ENCODE peak calls at places on chromosomes 13 and 19, in ten cellular contexts. J is stimulated activated CD4-positive, alpha-beta T cell treated with anti-CD3 and anti-CD28 coated beads, TNF-alpha, amount 100 ng/mL, for 1 hour; Y is nucleus accumbens; W is RPMI7951; B is uterus; L is activated CD4-positive, alpha-beta T cell treated with anti-CD3 and anti-CD28 coated beads, Interleukin-2, amount 50 U/mL, for 1 hour; P is iPS DF 19.7; U is substantia nigra; R is caudate nucleus; A is brain microvascular endothelial cell. H is an unnamed sample.

GRCh38 chr13:43963726-43964125 is 84.0 kb downstream of the LACC1 start:
- DNase-seq in Y (no peak), W (no peak), J (no peak), U (no peak), B (no peak), R (no peak), P (peak), L (no peak), A (no peak), H (no peak)

GRCh38 chr13:113660066-113660465 is 2.1 kb upstream of the ATP4B start:
- DNase-seq in R (no peak), B (no peak), L (no peak), U (no peak), Y (no peak), J (no peak), A (no peak), W (no peak), P (no peak), H (no peak)

GRCh38 chr19:58399903-58400637 is 4.6 kb downstream of the RNF225 start:
- DNase-seq in B (no peak), U (peak), L (no peak), J (no peak), P (no peak), W (peak), R (peak), A (no peak), Y (no peak), H (no peak)

GRCh38 chr13:113929628-113930615 is 44.0 kb downstream of the C13orf46 start:
- DNase-seq in L (no peak), A (no peak), J (no peak), Y (no peak), R (peak), U (no peak), B (peak), W (no peak), P (no peak), H (no peak)

GRCh38 chr19:28542394-28543243 is 670.3 kb downstream of the UQCRFS1 start:
- DNase-seq in Y (no peak), R (no peak), P (no peak), L (no peak), A (no peak), U (no peak), J (no peak), B (no peak), W (no peak), H (no peak)

GRCh38 chr13:58048670-58049069 is 417.1 kb downstream of the PCDH17 start:
- DNase-seq in U (no peak), B (no peak), W (no peak), Y (no peak), P (no peak), R (no peak), A (no peak), J (no peak), L (no peak), H (no peak)

GRCh38 chr19:18591735-18592385 is 3.3 kb downstream of the REX1BD start:
- DNase-seq in P (no peak), B (no peak), Y (no peak), L (no peak), A (no peak), W (peak), J (no peak), R (no peak), U (no peak), H (no peak)

GRCh38 chr19:55179570-55180484 is at the start of gene SYT5:
- DNase-seq in B (no peak), Y (peak), P (no peak), W (peak), A (no peak), L (peak), R (no peak), U (no peak), J (peak), H (no peak)

GRCh38 chr19:23283925-23284324 is 33.7 kb upstream of the ZNF724 start:
- DNase-seq in Y (peak), P (peak), U (peak), B (peak), A (peak), R (no peak), W (peak), J (peak), L (peak), H (peak)

GRCh38 chr19:57099199-57099661 is 20.6 kb upstream of the USP29 start:
- DNase-seq in R (peak), L (peak), B (peak), P (no peak), A (peak), J (no peak), W (peak), Y (peak), U (peak), H (peak)

GRCh38 chr19:30069535-30070197 is 127.6 kb downstream of the URI1 start:
- DNase-seq in W (no peak), B (no peak), J (no peak), R (no peak), U (no peak), L (no peak), P (no peak), Y (no peak), A (no peak), H (no peak)

GRCh38 chr13:113448885-113449692 is 4.2 kb downstream of the ADPRHL1 start:
- DNase-seq in P (no peak), Y (peak), U (no peak), L (peak), R (peak), J (peak), A (no peak), W (no peak), B (peak), H (no peak)

GRCh38 chr19:34181111-34181864 is 9.0 kb downstream of the LSM14A start:
- DNase-seq in B (no peak), U (no peak), A (no peak), J (no peak), W (no peak), L (no peak), R (no peak), P (no peak), Y (no peak), H (no peak)

GRCh38 chr13:113427562-113428468 is 25.5 kb downstream of the ADPRHL1 start:
- DNase-seq in B (no peak), A (no peak), J (no peak), U (no peak), Y (no peak), R (no peak), P (no peak), W (no peak), L (no peak), H (no peak)

GRCh38 chr19:57282011-57282636 is 1.8 kb downstream of the ZNF460 start:
- DNase-seq in A (no peak), R (no peak), J (no peak), P (no peak), W (no peak), L (no peak), B (no peak), U (no peak), Y (no peak), H (no peak)

GRCh38 chr13:38990693-38991092 is at the start of gene STOML3:
- DNase-seq in J (no peak), L (no peak), B (no peak), Y (no peak), P (no peak), A (no peak), U (no peak), R (no peak), W (no peak), H (no peak)

GRCh38 chr19:35206379-35206778 is 22.2 kb downstream of the FAM187B start:
- DNase-seq in J (peak), R (no peak), W (no peak), A (no peak), L (peak), U (no peak), Y (no peak), B (no peak), P (no peak), H (no peak)

GRCh38 chr19:974564-975257 is 9.4 kb upstream of the WDR18 start:
- DNase-seq in R (no peak), B (no peak), L (no peak), U (no peak), P (no peak), A (no peak), J (no peak), W (no peak), Y (no peak), H (no peak)

GRCh38 chr19:47032171-47032811 is 12.7 kb downstream of the NPAS1 start:
- DNase-seq in L (peak), W (no peak), Y (peak), J (peak), R (peak), B (no peak), P (no peak), A (no peak), U (peak), H (no peak)

GRCh38 chr19:41327499-41328156 is 17.7 kb downstream of the CCDC97 start:
- DNase-seq in A (no peak), L (peak), R (no peak), Y (no peak), B (no peak), P (no peak), U (no peak), J (peak), W (peak), H (peak)

GRCh38 chr19:45448887-45449299 is 18.9 kb upstream of the FOSB start:
- DNase-seq in Y (no peak), U (no peak), L (no peak), R (no peak), B (no peak), J (no peak), A (no peak), W (no peak), P (no peak), H (no peak)

GRCh38 chr19:34226036-34226435 is 28.3 kb upstream of the GARRE1 start:
- DNase-seq in B (no peak), U (no peak), P (no peak), J (no peak), L (no peak), R (no peak), W (no peak), A (no peak), Y (no peak), H (no peak)

GRCh38 chr19:52198678-52199077 is 8.8 kb downstream of the PPP2R1A start:
- DNase-seq in L (no peak), B (no peak), W (no peak), U (no peak), J (no peak), Y (no peak), A (no peak), R (no peak), P (no peak), H (no peak)

GRCh38 chr13:100610399-100611347 is 22.1 kb upstream of the GGACT start:
- DNase-seq in J (no peak), L (no peak), B (no peak), A (no peak), W (no peak), Y (no peak), R (peak), P (no peak), U (no peak), H (no peak)

GRCh38 chr13:28338742-28339141 is 156.2 kb downstream of the FLT1 start:
- DNase-seq in U (no peak), P (no peak), L (no peak), A (no peak), R (no peak), J (no peak), W (no peak), Y (no peak), B (no peak), H (no peak)

GRCh38 chr13:94914829-94915228 is 202.5 kb upstream of the SOX21 start:
- DNase-seq in J (no peak), A (peak), B (no peak), U (no peak), Y (no peak), L (no peak), R (no peak), W (no peak), P (no peak), H (no peak)

GRCh38 chr13:39474600-39474999 is 128.4 kb downstream of the LHFPL6 start:
- DNase-seq in B (no peak), Y (no peak), L (no peak), P (no peak), J (no peak), U (no peak), A (no peak), R (no peak), W (no peak), H (no peak)

H was measured in A172.